ENCODE peak calls at places on chromosomes 2 and 18, in eight cellular contexts. Z, U, N, E, R, C, I and G are unnamed samples.

GRCh38 chr2:80269806-80270205 is 34.7 kb downstream of the LRRTM1 start:
- DNase-seq in I (no peak), R (no peak), Z (no peak), N (no peak), C (no peak), U (no peak), E (no peak), G (no peak)

GRCh38 chr2:190062053-190062452 is 476 bp downstream of the MSTN start:
- DNase-seq in I (no peak), U (no peak), N (no peak), C (no peak), R (no peak), E (no peak), Z (no peak), G (no peak)

GRCh38 chr18:74375999-74376398 is 60.4 kb downstream of the C18orf63 start:
- DNase-seq in R (no peak), C (no peak), U (no peak), E (no peak), N (no peak), I (peak; percentile 10), Z (no peak), G (no peak)

GRCh38 chr2:105062158-105062557 is 24.3 kb downstream of the MRPS9 start:
- DNase-seq in N (no peak), R (no peak), E (peak; percentile 38), C (no peak), I (no peak), Z (no peak), U (no peak), G (no peak)

GRCh38 chr18:45951021-45951714 is 16.0 kb downstream of the EPG5 start:
- DNase-seq in I (no peak), U (no peak), Z (no peak), R (no peak), N (no peak), E (no peak), C (no peak), G (no peak)

GRCh38 chr2:30267576-30267975 is 36.2 kb downstream of the LBH start:
- DNase-seq in I (no peak), U (no peak), N (no peak), E (no peak), Z (no peak), R (no peak), C (no peak), G (no peak)

GRCh38 chr18:79578396-79579260 is 101.0 kb upstream of the CTDP1 start:
- DNase-seq in E (no peak), C (no peak), R (no peak), I (peak; percentile 17), Z (no peak), U (no peak), N (no peak), G (no peak)

GRCh38 chr2:109563980-109564550 is 49.7 kb downstream of the SEPTIN10 start:
- DNase-seq in I (no peak), C (no peak), N (no peak), R (no peak), U (no peak), Z (no peak), E (no peak), G (no peak)

GRCh38 chr2:151973901-151974199 is 125.0 kb downstream of the CACNB4 start:
- DNase-seq in N (no peak), R (no peak), Z (no peak), E (no peak), I (no peak), U (no peak), C (peak; percentile 27), G (no peak)

GRCh38 chr2:64937341-64938230 is 51.6 kb upstream of the SLC1A4 start:
- DNase-seq in C (peak; percentile 90), E (no peak), R (no peak), N (peak; percentile 50), U (no peak), Z (peak; percentile 77), I (no peak), G (no peak)

GRCh38 chr2:216827073-216827725 is 32.7 kb downstream of the TNP1 start:
- DNase-seq in C (peak; percentile 48), Z (no peak), R (no peak), N (no peak), I (no peak), U (no peak), E (no peak), G (no peak)

GRCh38 chr2:160210599-160211138 is 10.6 kb upstream of the ITGB6 start:
- DNase-seq in E (peak; percentile 81), N (peak; percentile 62), R (peak; percentile 64), C (peak; percentile 86), Z (peak; percentile 75), U (peak; percentile 79), I (peak; percentile 36), G (peak; percentile 80)

GRCh38 chr2:147320148-147320547 is 524.7 kb upstream of the ACVR2A start:
- DNase-seq in Z (no peak), I (no peak), N (no peak), R (no peak), C (no peak), E (no peak), U (no peak), G (no peak)

GRCh38 chr2:231565915-231566594 is 26.6 kb upstream of the TEX44 start:
- DNase-seq in R (no peak), E (no peak), C (no peak), N (no peak), Z (no peak), I (no peak), U (no peak), G (no peak)

GRCh38 chr18:76875390-76876330 is 53.3 kb downstream of the ZNF236 start:
- DNase-seq in R (peak; percentile 21), I (no peak), N (no peak), C (peak; percentile 54), U (peak; percentile 57), E (peak; percentile 32), Z (peak; percentile 27), G (peak; percentile 47)

GRCh38 chr18:13412901-13413300 is 194.3 kb downstream of the LDLRAD4 start:
- DNase-seq in N (no peak), R (no peak), E (no peak), I (no peak), C (no peak), Z (no peak), U (no peak), G (no peak)

GRCh38 chr18:39561136-39561535 is 1995.5 kb upstream of the CELF4 start:
- DNase-seq in N (no peak), E (no peak), I (no peak), Z (no peak), C (no peak), R (no peak), U (no peak), G (no peak)

GRCh38 chr18:37343542-37343851 is 222.1 kb downstream of the CELF4 start:
- DNase-seq in E (no peak), I (no peak), N (no peak), U (no peak), Z (no peak), R (no peak), C (no peak), G (no peak)

GRCh38 chr18:54090856-54091255 is 133.6 kb downstream of the MBD2 start:
- DNase-seq in C (no peak), R (no peak), I (no peak), N (no peak), Z (no peak), U (no peak), E (no peak), G (no peak)

GRCh38 chr2:230913812-230914211 is 11.2 kb downstream of the GPR55 start:
- DNase-seq in N (no peak), U (peak; percentile 17), C (no peak), Z (no peak), E (no peak), I (peak; percentile 6), R (no peak), G (no peak)

GRCh38 chr2:241935314-241935713 is 65.8 kb downstream of the RTP5 start:
- DNase-seq in E (peak; percentile 15), U (no peak), N (no peak), I (no peak), R (no peak), C (no peak), Z (no peak), G (no peak)

GRCh38 chr2:150081775-150082517 is 405.5 kb downstream of the RND3 start:
- DNase-seq in R (no peak), I (no peak), E (no peak), C (no peak), U (no peak), N (no peak), Z (no peak), G (no peak)

GRCh38 chr2:20447437-20448245 is 767 bp downstream of the RHOB start:
- DNase-seq in R (no peak), E (no peak), C (peak; percentile 71), U (peak; percentile 57), N (no peak), Z (peak; percentile 57), I (peak; percentile 59), G (peak; percentile 36)

GRCh38 chr2:146130290-146130689 is 1610.4 kb upstream of the ZEB2 start:
- DNase-seq in E (no peak), U (no peak), Z (no peak), R (no peak), N (no peak), I (no peak), C (no peak), G (no peak)

GRCh38 chr2:223725494-223725893 is 111.9 kb downstream of the AP1S3 start:
- DNase-seq in R (no peak), Z (no peak), I (peak; percentile 86), C (no peak), E (peak; percentile 41), U (peak; percentile 69), N (no peak), G (no peak)

GRCh38 chr2:190859347-190860297 is 21.0 kb upstream of the GLS start:
- DNase-seq in Z (no peak), N (no peak), R (no peak), E (no peak), I (no peak), U (no peak), C (no peak), G (no peak)

GRCh38 chr2:216424305-216424704 is 12.0 kb downstream of the SMARCAL1 start:
- DNase-seq in Z (no peak), N (no peak), I (no peak), R (no peak), E (no peak), U (no peak), C (no peak), G (no peak)

GRCh38 chr2:235844561-235844960 is 323.6 kb downstream of the GBX2 start:
- DNase-seq in Z (no peak), R (no peak), U (no peak), C (no peak), E (no peak), N (no peak), I (no peak), G (no peak)

GRCh38 chr18:26051845-26052244 is 38.6 kb downstream of the SS18 start:
- DNase-seq in U (no peak), R (no peak), C (peak; percentile 15), N (no peak), E (no peak), I (no peak), Z (no peak), G (no peak)

GRCh38 chr2:36618381-36618780 is 20.4 kb upstream of the FEZ2 start:
- DNase-seq in U (no peak), N (peak; percentile 36), Z (no peak), E (peak; percentile 73), C (peak; percentile 31), R (peak; percentile 24), I (no peak), G (peak; percentile 20)

GRCh38 chr2:72951303-72952095 is 34.2 kb downstream of the EMX1 start:
- DNase-seq in C (no peak), U (no peak), N (no peak), Z (no peak), E (no peak), R (no peak), I (no peak), G (no peak)